ENCODE peak calls at places on chromosomes 1 and 21, in nine cellular contexts. C is neural progenitor cell, P is testis, Z is heart left ventricle, J is right atrium auricular region, G is stomach, U is A549, I is uterus, A is heart right ventricle. S is an unnamed sample.

GRCh38 chr1:2300004-2300771 is 72.1 kb downstream of the SKI start:
- DNase-seq in J (no peak), Z (no peak), P (no peak), A (no peak), C (no peak), I (no peak), U (no peak), G (peak), S (no peak)

GRCh38 chr1:213201380-213202155 is 150.5 kb downstream of the RPS6KC1 start:
- DNase-seq in J (no peak), P (no peak), C (no peak), A (no peak), Z (no peak), G (no peak), I (no peak), U (no peak), S (peak)

GRCh38 chr1:87149166-87150065 is 179.3 kb upstream of the LMO4 start:
- DNase-seq in U (no peak), C (no peak), P (no peak), I (no peak), A (no peak), J (no peak), G (no peak), Z (no peak), S (peak)

GRCh38 chr1:216919033-216919970 is 196.1 kb upstream of the ESRRG start:
- DNase-seq in Z (no peak), C (no peak), A (no peak), P (no peak), I (no peak), G (no peak), U (no peak), J (no peak), S (no peak)

GRCh38 chr1:113269577-113269976 is 120.7 kb upstream of the MAGI3 start:
- DNase-seq in U (no peak), A (no peak), I (no peak), P (no peak), C (no peak), J (no peak), G (no peak), Z (no peak), S (no peak)

GRCh38 chr1:39733161-39733560 is 5.5 kb upstream of the PPIE start:
- DNase-seq in U (no peak), Z (peak), P (no peak), A (no peak), G (no peak), C (no peak), J (no peak), I (no peak), S (no peak)

GRCh38 chr1:24954631-24955030 is 24.6 kb upstream of the RUNX3 start:
- DNase-seq in U (no peak), P (no peak), C (no peak), J (no peak), G (no peak), Z (peak), I (no peak), A (no peak), S (no peak)

GRCh38 chr1:107016376-107016978 is 40.0 kb upstream of the PRMT6 start:
- DNase-seq in U (no peak), A (no peak), P (no peak), I (no peak), J (no peak), G (no peak), C (no peak), Z (no peak), S (no peak)

GRCh38 chr1:241253491-241253890 is 103.5 kb downstream of the RGS7 start:
- DNase-seq in U (no peak), Z (no peak), P (no peak), I (no peak), A (no peak), G (no peak), J (no peak), C (no peak), S (peak)

GRCh38 chr1:48225579-48225978 is 3.1 kb downstream of the SLC5A9 start:
- DNase-seq in Z (no peak), I (no peak), J (no peak), U (no peak), P (no peak), G (no peak), A (no peak), C (no peak), S (no peak)

GRCh38 chr1:23083714-23084480 is 64.6 kb downstream of the KDM1A start:
- DNase-seq in A (peak), J (peak), U (no peak), C (no peak), P (peak), Z (peak), G (no peak), I (peak), S (no peak)

GRCh38 chr21:20662523-20662922 is 335.7 kb upstream of the NCAM2 start:
- DNase-seq in P (no peak), J (no peak), U (no peak), C (peak), A (no peak), Z (no peak), G (no peak), I (no peak), S (no peak)

GRCh38 chr1:63674238-63674864 is 81.1 kb downstream of the PGM1 start:
- DNase-seq in G (peak), C (peak), I (peak), P (peak), A (peak), Z (peak), J (peak), U (peak), S (peak)

GRCh38 chr1:14439015-14439414 is 159.5 kb upstream of the KAZN start:
- DNase-seq in A (no peak), P (no peak), I (no peak), Z (no peak), G (no peak), J (no peak), C (no peak), U (no peak), S (no peak)

GRCh38 chr1:230070321-230071208 is 3.5 kb downstream of the GALNT2 start:
- DNase-seq in G (no peak), J (peak), U (no peak), Z (no peak), C (no peak), A (no peak), I (no peak), P (no peak), S (no peak)

GRCh38 chr1:230068952-230069684 is 2.1 kb downstream of the GALNT2 start:
- DNase-seq in P (no peak), I (no peak), C (peak), J (peak), Z (no peak), G (peak), U (no peak), A (no peak), S (no peak)

GRCh38 chr1:230067871-230068814 is 1.1 kb downstream of the GALNT2 start:
- DNase-seq in U (no peak), Z (peak), A (peak), C (peak), I (no peak), G (peak), J (no peak), P (peak), S (peak)

GRCh38 chr1:230071316-230071715 is 4.3 kb downstream of the GALNT2 start:
- DNase-seq in P (no peak), I (no peak), C (no peak), J (peak), U (no peak), G (no peak), Z (no peak), A (no peak), S (no peak)

GRCh38 chr1:230069813-230070212 is 2.8 kb downstream of the GALNT2 start:
- DNase-seq in C (peak), I (no peak), G (no peak), P (no peak), J (peak), A (no peak), U (no peak), Z (no peak), S (no peak)
- H3K4me3 ChIP-seq in C (no peak), I (no peak), G (no peak), P (no peak), J (no peak), A (no peak), U (no peak), Z (no peak), S (no peak)

DNA sequence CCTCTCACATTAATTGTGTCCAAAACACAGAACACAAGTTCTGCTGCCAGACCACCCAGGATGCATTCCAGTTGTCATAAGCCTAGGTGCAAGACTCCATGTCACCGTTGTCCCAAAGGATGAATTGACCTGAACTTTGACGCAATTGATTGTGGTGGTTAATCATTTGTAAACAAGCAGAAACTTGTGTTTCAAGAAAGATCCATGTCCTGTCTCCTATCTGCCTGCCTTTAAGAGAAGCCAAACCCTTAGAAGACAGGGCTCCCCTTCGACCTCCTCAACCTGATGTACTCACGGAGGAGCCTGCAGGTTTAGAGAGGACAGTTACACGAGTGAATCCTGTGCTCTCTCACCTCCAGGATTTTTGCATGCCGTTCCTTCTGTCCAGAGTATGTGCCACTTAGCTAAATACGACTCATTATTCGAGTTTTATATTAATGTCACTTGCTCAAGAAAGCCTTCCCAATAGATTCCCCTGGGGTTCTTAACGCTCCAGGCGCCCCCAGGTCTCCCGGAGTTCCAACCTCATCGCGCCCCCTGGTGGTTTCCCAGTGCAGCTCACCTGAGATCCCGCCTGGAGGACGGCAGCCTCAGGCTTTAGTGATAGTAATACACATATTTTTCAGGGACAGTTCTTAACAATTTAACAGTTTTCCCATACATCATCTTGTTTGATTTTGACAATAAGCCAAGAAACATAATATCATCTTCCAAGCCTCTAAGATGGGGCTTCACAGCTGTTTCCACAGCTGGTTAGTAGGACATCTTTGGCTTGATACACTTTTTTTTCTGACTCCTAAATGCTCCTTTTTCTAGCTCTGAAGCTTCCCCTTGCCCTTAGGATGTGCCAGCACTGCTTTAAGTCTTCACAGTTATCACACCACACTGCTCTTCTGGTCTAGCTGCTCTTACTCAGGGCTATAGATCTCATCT is 2.4 kb upstream of the C8B start:
- DNase-seq in I (no peak), C (peak), Z (peak), A (peak), G (peak), U (peak), P (peak), J (no peak), S (no peak)
- TF ChIP-seq CTCF in I (no peak), C (peak), Z (peak), A (peak), G (peak), U (peak), P (peak), J (no peak), S (peak)

GRCh38 chr21:39452965-39453332 is 1.2 kb downstream of the SH3BGR start:
- DNase-seq in I (no peak), G (no peak), U (no peak), A (no peak), Z (no peak), P (no peak), J (no peak), C (peak), S (no peak)
- H3K4me3 ChIP-seq in I (no peak), G (peak), U (no peak), A (peak), Z (peak), P (no peak), J (peak), C (no peak), S (no peak)

GRCh38 chr1:46342084-46342656 is 1.6 kb downstream of the NSUN4 start:
- DNase-seq in I (no peak), U (peak), C (peak), P (no peak), Z (no peak), A (no peak), G (no peak), J (no peak), S (peak)
- TF ChIP-seq CTCF in I (no peak), U (no peak), C (peak), P (peak), Z (no peak), A (no peak), G (no peak), J (no peak), S (peak)

S was measured in foreskin fibroblast.